ENCODE peak calls at places on chromosomes 4 and X, in eight cellular contexts. Z is transverse colon, R is GM19239, B is GM10248, E is mesothelial cell of epicardium, I is ACHN, V is neuronal stem cell, H is Right ventricle myocardium superior. C is an unnamed sample.

GRCh38 chr4:25449270-25449669 is 72.2 kb downstream of the ANAPC4 start:
- DNase-seq in V (no peak), R (no peak), H (no peak), I (no peak), Z (no peak), E (no peak), B (no peak), C (no peak)

GRCh38 chrX:49915352-49916222 is 6.8 kb upstream of the CLCN5 start:
- DNase-seq in I (peak; percentile 41), Z (peak; percentile 33), H (no peak), E (no peak), B (peak; percentile 33), R (no peak), V (peak; percentile 32), C (no peak)

GRCh38 chr4:56345461-56345860 is 41.8 kb downstream of the AASDH start:
- DNase-seq in H (no peak), B (no peak), V (no peak), I (no peak), R (no peak), E (no peak), Z (no peak), C (no peak)

GRCh38 chrX:76279007-76279406 is 106.1 kb downstream of the PBDC1 start:
- DNase-seq in E (peak; percentile 42), I (peak; percentile 26), R (peak; percentile 4), V (peak; percentile 39), B (peak; percentile 32), Z (peak; percentile 27), H (no peak), C (no peak)

GRCh38 chr4:118849867-118850812 is 14.2 kb upstream of the SEC24D start:
- DNase-seq in H (no peak), V (no peak), Z (peak; percentile 11), I (peak; percentile 68), R (peak; percentile 16), B (peak; percentile 34), E (no peak), C (no peak)

GRCh38 chr4:26069218-26069617 is 155.2 kb downstream of the SMIM20 start:
- DNase-seq in I (peak; percentile 28), R (no peak), E (no peak), V (peak; percentile 24), B (peak; percentile 45), Z (no peak), H (no peak), C (no peak)

GRCh38 chrX:106037835-106038473 is 573 bp downstream of the SERPINA7 start:
- DNase-seq in B (no peak), E (no peak), H (no peak), I (no peak), V (no peak), Z (no peak), R (no peak), C (no peak)

GRCh38 chrX:71532078-71532752 is 689 bp upstream of the OGT start:
- DNase-seq in E (no peak), V (no peak), I (peak; percentile 58), R (no peak), B (no peak), Z (peak; percentile 41), H (no peak), C (no peak)

GRCh38 chr4:183729430-183730328 is 70.6 kb downstream of the TRAPPC11 start:
- DNase-seq in V (no peak), I (peak; percentile 23), H (no peak), B (no peak), R (no peak), E (no peak), Z (no peak), C (no peak)

GRCh38 chr4:75391489-75392166 is 122.6 kb downstream of the RCHY1 start:
- DNase-seq in I (no peak), E (no peak), B (no peak), Z (no peak), V (no peak), R (no peak), H (no peak), C (no peak)

GRCh38 chr4:21869978-21870745 is 78.4 kb downstream of the KCNIP4 start:
- DNase-seq in Z (no peak), R (no peak), H (no peak), I (no peak), E (no peak), B (no peak), V (no peak), C (no peak)

GRCh38 chrX:106959897-106960296 is 39.7 kb downstream of the CLDN2 start:
- DNase-seq in Z (no peak), E (no peak), I (peak; percentile 49), R (no peak), V (no peak), H (no peak), B (no peak), C (no peak)

GRCh38 chr4:8760561-8760960 is 111.1 kb downstream of the HMX1 start:
- DNase-seq in I (no peak), Z (no peak), V (no peak), H (peak; percentile 13), B (no peak), E (no peak), R (no peak), C (peak; percentile 8)

GRCh38 chrX:118536687-118537461 is 41.3 kb downstream of the DOCK11 start:
- DNase-seq in I (peak; percentile 77), H (no peak), R (no peak), Z (no peak), V (no peak), E (no peak), B (peak; percentile 14), C (no peak)

GRCh38 chrX:2397648-2398340 is 103.0 kb downstream of the DHRSX start:
- DNase-seq in I (peak; percentile 33), Z (no peak), E (no peak), H (no peak), V (no peak), B (no peak), R (no peak), C (no peak)

GRCh38 chr4:91471280-91471679 is 832.5 kb upstream of the GRID2 start:
- DNase-seq in B (no peak), V (no peak), I (no peak), Z (no peak), E (no peak), R (no peak), H (peak; percentile 27), C (no peak)

GRCh38 chr4:95640337-95640736 is 91.6 kb upstream of the UNC5C start:
- DNase-seq in B (no peak), E (no peak), V (no peak), H (no peak), R (no peak), Z (no peak), I (no peak), C (no peak)

GRCh38 chrX:94576367-94577004 is 902.5 kb downstream of the FAM133A start:
- DNase-seq in V (no peak), I (no peak), E (no peak), Z (no peak), B (no peak), H (no peak), R (no peak), C (no peak)

GRCh38 chr4:74100531-74100930 is 1.5 kb upstream of the CXCL2 start:
- DNase-seq in E (no peak), B (no peak), Z (no peak), V (no peak), H (no peak), I (no peak), R (no peak), C (no peak)